ENCODE peak calls at places on chromosomes 16 and 17, in four cellular contexts. R is OCI-LY7, T is occipital lobe, A is SK-N-DZ. H is an unnamed sample.

GRCh38 chr16:19884611-19885455 is at the start of gene GPRC5B:
- DNase-seq in R (peak), T (peak), A (peak), H (no peak)

GRCh38 chr17:63842540-63843386 is at the start of gene SMARCD2:
- DNase-seq in R (peak), T (peak), A (peak), H (peak)

GRCh38 chr16:28528463-28528867 is 10.3 kb downstream of the NUPR1 start:
- DNase-seq in R (no peak), T (no peak), A (no peak), H (no peak)

GRCh38 chr17:60901806-60902205 is 224.2 kb downstream of the BCAS3 start:
- DNase-seq in R (no peak), T (no peak), A (no peak), H (peak)

GRCh38 chr16:657487-657886 is 8.3 kb downstream of the WDR90 start:
- DNase-seq in R (no peak), T (no peak), A (no peak), H (no peak)

GRCh38 chr17:43546317-43547188 is at the start of gene ETV4:
- DNase-seq in R (peak), T (peak), A (peak), H (peak)

GRCh38 chr17:70654706-70655105 is 485.4 kb downstream of the KCNJ2 start:
- DNase-seq in R (no peak), T (peak), A (no peak), H (no peak)

GRCh38 chr17:33750943-33751701 is 458.0 kb upstream of the ASIC2 start:
- DNase-seq in R (peak), T (peak), A (peak), H (peak)

GRCh38 chr17:17001874-17002520 is 30.1 kb upstream of the TNFRSF13B start:
- DNase-seq in R (peak), T (peak), A (peak), H (peak)

GRCh38 chr16:87209808-87210512 is 107.2 kb downstream of the C16orf95 start:
- DNase-seq in R (no peak), T (no peak), A (no peak), H (no peak)

GRCh38 chr16:78571434-78571833 is 472.0 kb downstream of the WWOX start:
- DNase-seq in R (no peak), T (no peak), A (no peak), H (no peak)

GRCh38 chr16:24544640-24545039 is 5.3 kb downstream of the RBBP6 start:
- DNase-seq in R (no peak), T (no peak), A (no peak), H (no peak)

GRCh38 chr16:1917056-1917664 is 1.1 kb downstream of the HS3ST6 start:
- DNase-seq in R (no peak), T (no peak), A (no peak), H (no peak)

GRCh38 chr16:19817122-19817521 is 67.5 kb downstream of the GPRC5B start:
- DNase-seq in R (no peak), T (no peak), A (no peak), H (no peak)

GRCh38 chr17:6666077-6666521 is 14.5 kb downstream of the C17orf100 start:
- DNase-seq in R (peak), T (peak), A (peak), H (peak)

GRCh38 chr16:48076455-48077012 is 79.3 kb downstream of the ABCC12 start:
- DNase-seq in R (no peak), T (no peak), A (no peak), H (no peak)

GRCh38 chr17:44466339-44466738 is 36.9 kb downstream of the GPATCH8 start:
- DNase-seq in R (no peak), T (no peak), A (no peak), H (no peak)

GRCh38 chr17:78206298-78206697 is 7.8 kb upstream of the BIRC5 start:
- DNase-seq in R (no peak), T (no peak), A (no peak), H (no peak)

GRCh38 chr16:50683689-50684374 is 2.7 kb upstream of the SNX20 start:
- DNase-seq in R (peak), T (no peak), A (no peak), H (no peak)

GRCh38 chr16:89572042-89572441 is 3.5 kb upstream of the CPNE7 start:
- DNase-seq in R (no peak), T (no peak), A (peak), H (no peak)

GRCh38 chr17:81510798-81511549 is 1.6 kb downstream of the ACTG1 start:
- DNase-seq in R (peak), T (no peak), A (no peak), H (no peak)

GRCh38 chr16:58026139-58026704 is 668 bp downstream of the MMP15 start:
- DNase-seq in R (no peak), T (no peak), A (no peak), H (no peak)

GRCh38 chr16:4081577-4082021 is 34.6 kb downstream of the ADCY9 start:
- DNase-seq in R (no peak), T (no peak), A (no peak), H (no peak)

GRCh38 chr17:61579961-61580360 is 11.1 kb downstream of the NACA2 start:
- DNase-seq in R (no peak), T (no peak), A (peak), H (no peak)

GRCh38 chr17:10907370-10907769 is 69.5 kb upstream of the PIRT start:
- DNase-seq in R (no peak), T (no peak), A (no peak), H (no peak)

GRCh38 chr16:80527297-80527696 is 13.5 kb upstream of the DYNLRB2 start:
- DNase-seq in R (peak), T (no peak), A (no peak), H (no peak)

GRCh38 chr17:48738803-48739526 is 10.4 kb upstream of the HOXB13 start:
- DNase-seq in R (no peak), T (no peak), A (no peak), H (no peak)

GRCh38 chr16:2229091-2229490 is 5.7 kb downstream of the E4F1 start:
- DNase-seq in R (no peak), T (no peak), A (no peak), H (no peak)

GRCh38 chr17:6465206-6466003 is 21.1 kb downstream of the PIMREG start:
- DNase-seq in R (no peak), T (no peak), A (no peak), H (no peak)

GRCh38 chr17:59353936-59354755 is 22.7 kb downstream of the YPEL2 start:
- DNase-seq in R (no peak), T (no peak), A (no peak), H (no peak)

GRCh38 chr17:18017958-18018357 is 21.0 kb downstream of the ATPAF2 start:
- DNase-seq in R (no peak), T (no peak), A (no peak), H (no peak)

GRCh38 chr17:57080708-57081107 is 4.3 kb upstream of the AKAP1 start:
- DNase-seq in R (no peak), T (no peak), A (no peak), H (no peak)

GRCh38 chr17:56652608-56653007 is 59.1 kb downstream of the NOG start:
- DNase-seq in R (no peak), T (no peak), A (no peak), H (no peak)